ENCODE peak calls at places on chromosome 13, in nine cellular contexts. C is psoas muscle; K is WERI-Rb-1; I is ovary; V is upper lobe of right lung; S is effector memory CD4-positive, alpha-beta T cell; Q is tibial nerve; D is caudate nucleus; H is H1. B is an unnamed sample.

GRCh38 chr13:99419591-99420243 is 81.6 kb upstream of the TM9SF2 start:
- DNase-seq in I (no peak), Q (no peak), S (no peak), K (peak; percentile 7), C (no peak), H (no peak), D (no peak), V (peak; percentile 16), B (no peak)

GRCh38 chr13:94548382-94549240 is 47.3 kb downstream of the TGDS start:
- DNase-seq in D (peak; percentile 25), V (peak; percentile 80), H (no peak), I (peak; percentile 73), S (peak; percentile 24), C (no peak), Q (peak; percentile 14), K (peak; percentile 89), B (peak; percentile 81)

GRCh38 chr13:74115138-74115537 is 19.1 kb downstream of the KLF12 start:
- DNase-seq in K (no peak), V (no peak), Q (no peak), C (no peak), I (no peak), H (no peak), S (no peak), D (no peak), B (no peak)

GRCh38 chr13:98300956-98301641 is 124.0 kb upstream of the RNF113B start:
- DNase-seq in V (no peak), D (no peak), Q (no peak), H (no peak), I (no peak), S (no peak), K (no peak), C (no peak), B (no peak)

GRCh38 chr13:79448413-79448812 is 32.5 kb upstream of the NDFIP2 start:
- DNase-seq in C (no peak), V (no peak), I (no peak), K (no peak), Q (no peak), D (no peak), H (no peak), S (no peak), B (no peak)

GRCh38 chr13:36888645-36889044 is 31.4 kb downstream of the SMAD9 start:
- DNase-seq in V (no peak), I (no peak), K (no peak), H (no peak), Q (no peak), S (no peak), D (no peak), C (no peak), B (no peak)

GRCh38 chr13:66665991-66666390 is 564.1 kb downstream of the PCDH9 start:
- DNase-seq in Q (no peak), V (peak; percentile 38), S (no peak), D (peak; percentile 32), K (no peak), I (no peak), H (no peak), C (peak; percentile 27), B (peak; percentile 51)

GRCh38 chr13:94596575-94596971 is 621 bp upstream of the TGDS start:
- DNase-seq in Q (no peak), D (no peak), I (peak; percentile 54), S (no peak), K (no peak), H (no peak), C (no peak), V (no peak), B (no peak)

GRCh38 chr13:40206241-40207109 is 460.0 kb downstream of the FOXO1 start:
- DNase-seq in I (no peak), Q (no peak), C (no peak), K (no peak), V (no peak), S (peak; percentile 12), D (no peak), H (no peak), B (no peak)

GRCh38 chr13:95834134-95834765 is 157.3 kb downstream of the DNAJC3 start:
- DNase-seq in V (peak; percentile 66), K (peak; percentile 77), I (peak; percentile 73), Q (peak; percentile 28), C (peak; percentile 39), S (peak; percentile 24), D (peak; percentile 6), H (peak; percentile 81), B (peak; percentile 58)

GRCh38 chr13:99867535-99868271 is 103.9 kb downstream of the ZIC5 start:
- DNase-seq in H (no peak), C (no peak), Q (no peak), V (no peak), I (no peak), D (no peak), S (no peak), K (no peak), B (no peak)

GRCh38 chr13:40452038-40452666 is 214.3 kb downstream of the FOXO1 start:
- DNase-seq in D (peak; percentile 2), H (no peak), C (no peak), V (no peak), S (no peak), Q (no peak), K (no peak), I (no peak), B (no peak)

GRCh38 chr13:36718146-36718545 is 44.3 kb downstream of the SERTM1 start:
- DNase-seq in K (no peak), H (no peak), V (no peak), C (no peak), D (no peak), Q (no peak), S (no peak), I (no peak), B (no peak)

GRCh38 chr13:32881792-32882175 is 134.4 kb upstream of the KL start:
- DNase-seq in S (no peak), H (no peak), C (no peak), V (no peak), D (no peak), Q (no peak), I (no peak), K (no peak), B (no peak)

GRCh38 chr13:79997244-79997643 is 343.7 kb downstream of the SPRY2 start:
- DNase-seq in C (no peak), S (no peak), V (no peak), K (no peak), H (no peak), D (no peak), I (no peak), Q (no peak), B (no peak)

GRCh38 chr13:30312859-30313258 is 5.5 kb upstream of the KATNAL1 start:
- DNase-seq in Q (no peak), C (no peak), V (no peak), K (no peak), H (no peak), S (no peak), D (no peak), I (no peak), B (no peak)

GRCh38 chr13:112880976-112881540 is 88.0 kb upstream of the MCF2L start:
- DNase-seq in K (no peak), C (no peak), S (no peak), Q (no peak), V (no peak), I (no peak), D (no peak), H (no peak), B (no peak)

GRCh38 chr13:73708393-73708985 is 425.7 kb downstream of the KLF12 start:
- DNase-seq in C (no peak), V (no peak), S (peak; percentile 8), K (peak; percentile 60), D (no peak), Q (peak; percentile 17), I (no peak), H (no peak), B (no peak)

GRCh38 chr13:99256283-99256682 is 1.9 kb downstream of the GPR18 start:
- DNase-seq in H (no peak), V (no peak), I (no peak), S (no peak), D (no peak), K (no peak), C (no peak), Q (no peak), B (no peak)

GRCh38 chr13:113992276-113993005 is 18.6 kb upstream of the C13orf46 start:
- DNase-seq in D (no peak), Q (no peak), V (no peak), S (no peak), K (no peak), I (no peak), H (no peak), C (peak; percentile 11), B (no peak)

GRCh38 chr13:112670864-112671263 is 19.0 kb upstream of the ATP11A start:
- DNase-seq in V (peak; percentile 39), I (no peak), K (no peak), D (no peak), Q (no peak), C (no peak), S (no peak), H (no peak), B (no peak)

GRCh38 chr13:51479199-51479523 is 26.3 kb upstream of the INTS6 start:
- DNase-seq in D (no peak), C (no peak), I (no peak), S (no peak), H (no peak), V (no peak), Q (no peak), K (no peak), B (no peak)

GRCh38 chr13:71015021-71015420 is 852.0 kb downstream of the DACH1 start:
- DNase-seq in H (no peak), K (no peak), S (no peak), Q (no peak), I (no peak), C (no peak), D (no peak), V (no peak), B (no peak)
- H3K27ac ChIP-seq in H (no peak overlapping the region), K (no peak overlapping the region), S (no peak overlapping the region), Q (no peak overlapping the region), I (no peak overlapping the region), C (no peak overlapping the region), D (no peak overlapping the region), V (no peak overlapping the region), B (no peak overlapping the region)

GRCh38 chr13:92805766-92806165 is 420.8 kb upstream of the GPC6 start:
- DNase-seq in V (no peak), I (no peak), Q (no peak), H (no peak), C (no peak), K (no peak), S (no peak), D (no peak), B (no peak)
- H3K27ac ChIP-seq in V (peak overlapping the region; percentile 67), I (peak overlapping the region; percentile 71), Q (peak overlapping the region; percentile 58), H (no peak overlapping the region), C (no peak overlapping the region), K (no peak overlapping the region), S (no peak overlapping the region), D (no peak overlapping the region), B (no peak overlapping the region)

DNA sequence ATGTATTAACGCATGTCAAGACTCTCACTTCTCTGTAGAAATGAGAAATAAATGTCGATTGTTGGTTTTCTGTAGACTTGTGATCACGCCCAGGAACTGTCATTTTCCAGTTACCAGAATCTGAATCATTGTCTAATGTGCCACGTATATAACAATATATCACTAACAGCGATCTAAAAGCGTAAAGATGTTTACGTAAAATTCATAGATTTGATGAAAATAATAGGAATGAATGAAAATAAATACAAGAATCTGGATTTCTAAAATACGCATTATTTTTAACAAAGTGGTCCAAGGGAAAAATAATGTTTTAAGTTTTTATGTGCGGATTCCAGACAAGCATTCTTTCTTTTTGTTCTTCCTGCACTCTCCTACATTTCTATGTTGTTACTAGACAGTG is 13.9 kb downstream of the CDX2 start:
- DNase-seq in Q (no peak), S (no peak), H (no peak), K (no peak), I (no peak), V (no peak), C (no peak), D (no peak), B (no peak)
- H3K27ac ChIP-seq in Q (no peak overlapping the region), S (no peak overlapping the region), H (no peak overlapping the region), K (no peak overlapping the region), I (no peak overlapping the region), V (no peak overlapping the region), C (no peak overlapping the region), D (no peak overlapping the region), B (no peak overlapping the region)

GRCh38 chr13:71842003-71842402 is 25.0 kb downstream of the DACH1 start:
- DNase-seq in K (no peak), V (no peak), D (no peak), C (no peak), S (no peak), Q (no peak), I (no peak), H (no peak), B (no peak)
- H3K27ac ChIP-seq in K (no peak overlapping the region), V (no peak overlapping the region), D (no peak overlapping the region), C (no peak overlapping the region), S (no peak overlapping the region), Q (no peak overlapping the region), I (no peak overlapping the region), H (no peak overlapping the region), B (no peak overlapping the region)

B was measured in H9.